ENCODE peak calls at places on chromosomes 11 and 22, in seven cellular contexts. G, V, H, L, M, I and A are unnamed samples.

GRCh38 chr11:28524098-28524497 is 415.9 kb downstream of the METTL15 start:
- DNase-seq in V (no peak), M (no peak), I (no peak), L (no peak), H (no peak), G (no peak), A (no peak)

GRCh38 chr11:111878385-111878765 is 590 bp downstream of the FDXACB1 start:
- DNase-seq in I (no peak), M (no peak), V (no peak), H (no peak), L (no peak), G (peak; percentile 3), A (no peak)

GRCh38 chr22:44616882-44617655 is 84.9 kb upstream of the PRR5 start:
- DNase-seq in H (no peak), M (no peak), G (no peak), L (no peak), V (no peak), I (peak; percentile 49), A (no peak)

GRCh38 chr11:57905439-57905838 is 118.2 kb upstream of the OR9Q1 start:
- DNase-seq in V (no peak), M (no peak), L (no peak), I (no peak), H (no peak), G (no peak), A (no peak)

GRCh38 chr11:118497831-118498230 is 29.4 kb upstream of the TTC36 start:
- DNase-seq in V (no peak), I (no peak), G (no peak), M (no peak), H (no peak), L (peak; percentile 18), A (peak; percentile 15)

GRCh38 chr11:128341280-128341679 is 246.1 kb downstream of the ETS1 start:
- DNase-seq in M (no peak), G (no peak), V (no peak), L (no peak), I (peak; percentile 35), H (no peak), A (no peak)

GRCh38 chr11:2194877-2195755 is 23.5 kb upstream of the TH start:
- DNase-seq in L (no peak), V (no peak), M (no peak), G (no peak), H (peak; percentile 26), I (no peak), A (no peak)

GRCh38 chr11:113114452-113115027 is 153.3 kb downstream of the NCAM1 start:
- DNase-seq in H (no peak), G (no peak), M (no peak), I (peak; percentile 49), V (no peak), L (peak; percentile 20), A (peak; percentile 7)

GRCh38 chr11:111046291-111046690 is 199.2 kb upstream of the POU2AF2 start:
- DNase-seq in L (peak; percentile 51), M (no peak), H (no peak), V (no peak), I (no peak), G (no peak), A (no peak)

GRCh38 chr11:123577081-123577598 is 77.3 kb downstream of the SCN3B start:
- DNase-seq in M (no peak), L (no peak), H (peak; percentile 66), I (peak; percentile 60), G (peak; percentile 15), V (peak; percentile 60), A (no peak)

GRCh38 chr11:7892751-7893356 is 38.2 kb downstream of the OR10A6 start:
- DNase-seq in L (peak; percentile 43), V (no peak), G (peak; percentile 22), H (no peak), M (peak; percentile 50), I (no peak), A (no peak)

GRCh38 chr11:101003468-101003867 is 126.1 kb downstream of the PGR start:
- DNase-seq in H (no peak), I (no peak), M (no peak), L (no peak), G (peak; percentile 18), V (no peak), A (no peak)

GRCh38 chr11:12235945-12236743 is 125.8 kb downstream of the MICAL2 start:
- DNase-seq in G (peak; percentile 32), M (peak; percentile 43), I (no peak), L (peak; percentile 98), V (no peak), H (peak; percentile 41), A (no peak)

GRCh38 chr11:76159983-76160661 is 46.2 kb downstream of the WNT11 start:
- DNase-seq in H (no peak), L (no peak), I (no peak), G (no peak), M (no peak), V (no peak), A (no peak)

GRCh38 chr11:66951135-66951534 is 7.0 kb downstream of the PC start:
- DNase-seq in I (no peak), M (no peak), G (no peak), L (no peak), H (no peak), V (no peak), A (no peak)

GRCh38 chr22:23431337-23432072 is 148.6 kb downstream of the IGLL1 start:
- DNase-seq in G (no peak), L (no peak), I (no peak), V (no peak), M (no peak), H (no peak), A (no peak)

GRCh38 chr11:18698341-18699268 is at the start of gene TMEM86A:
- DNase-seq in L (no peak), G (peak; percentile 59), I (peak; percentile 94), V (peak; percentile 87), M (no peak), H (peak; percentile 94), A (no peak)

GRCh38 chr11:133342453-133342852 is 189.8 kb downstream of the OPCML start:
- DNase-seq in H (no peak), G (no peak), L (no peak), M (no peak), V (no peak), I (no peak), A (no peak)

GRCh38 chr11:133343951-133344350 is 188.3 kb downstream of the OPCML start:
- DNase-seq in V (no peak), M (no peak), H (no peak), I (no peak), L (peak; percentile 22), G (no peak), A (no peak)

GRCh38 chr11:133339495-133340140 is 192.7 kb downstream of the OPCML start:
- DNase-seq in M (no peak), I (no peak), H (no peak), L (peak; percentile 31), G (no peak), V (no peak), A (no peak)

GRCh38 chr11:133338588-133338987 is 193.7 kb downstream of the OPCML start:
- DNase-seq in G (no peak), M (no peak), L (no peak), I (no peak), H (no peak), V (no peak), A (no peak)

GRCh38 chr11:133337905-133338536 is 194.3 kb downstream of the OPCML start:
- DNase-seq in M (no peak), G (no peak), I (no peak), V (no peak), L (no peak), H (no peak), A (no peak)
- TF ChIP-seq CTCF in M (no peak), G (no peak), I (no peak), V (no peak), L (no peak), H (no peak), A (no peak)

GRCh38 chr22:30555282-30556210 is 9.0 kb upstream of the SEC14L6 start:
- DNase-seq in V (no peak), I (no peak), H (no peak), M (no peak), G (no peak), L (no peak), A (no peak)

GRCh38 chr22:30559889-30560288 is 13.3 kb upstream of the SEC14L6 start:
- DNase-seq in G (no peak), H (no peak), L (no peak), V (no peak), I (no peak), M (no peak), A (no peak)

GRCh38 chr22:30553971-30554370 is 7.4 kb upstream of the SEC14L6 start:
- DNase-seq in V (no peak), I (no peak), M (no peak), L (no peak), G (no peak), H (no peak), A (no peak)

GRCh38 chr22:30557243-30557642 is 10.7 kb upstream of the SEC14L6 start:
- DNase-seq in H (no peak), L (no peak), M (no peak), I (no peak), G (no peak), V (no peak), A (no peak)

DNA sequence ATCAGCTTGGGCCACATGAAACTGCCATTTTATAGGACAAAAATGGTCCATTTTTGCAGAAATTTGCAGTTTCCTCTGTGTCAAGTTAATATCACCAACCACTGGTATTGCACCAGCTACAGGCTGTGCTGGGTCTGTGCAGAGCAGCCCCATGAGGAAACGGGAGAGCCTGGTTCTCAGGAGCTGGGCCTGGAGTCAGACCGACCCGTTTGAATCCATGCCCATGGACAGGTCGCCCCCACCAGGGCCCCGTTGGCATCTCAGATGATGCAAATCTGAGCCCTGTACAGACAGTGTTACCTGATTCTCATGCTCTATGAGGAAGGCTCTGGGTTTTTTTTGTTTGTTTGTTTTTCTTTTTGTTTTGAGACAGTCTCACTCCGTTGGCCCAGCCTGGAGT is 9.8 kb upstream of the SEC14L6 start:
- DNase-seq in L (no peak), I (no peak), G (no peak), M (no peak), H (no peak), V (no peak), A (no peak)
- TF ChIP-seq CTCF in L (no peak), I (no peak), G (peak; percentile 16), M (no peak), H (no peak), V (no peak), A (peak; percentile 22)

GRCh38 chr22:43228330-43228729 is 41.4 kb upstream of the TTLL12 start:
- DNase-seq in I (no peak), L (no peak), M (no peak), G (peak; percentile 10), V (no peak), H (no peak), A (no peak)
- TF ChIP-seq CTCF in I (peak; percentile 31), L (peak; percentile 43), M (peak; percentile 30), G (peak; percentile 75), V (no peak), H (peak; percentile 13), A (peak; percentile 64)

GRCh38 chr22:30175743-30176288 is 70.7 kb downstream of the LIF start:
- DNase-seq in G (no peak), H (no peak), L (no peak), I (no peak), V (no peak), M (no peak), A (no peak)

GRCh38 chr22:30176431-30176830 is 70.1 kb downstream of the LIF start:
- DNase-seq in M (no peak), G (no peak), H (no peak), L (no peak), V (no peak), I (no peak), A (no peak)

GRCh38 chr22:30181459-30182353 is 64.9 kb downstream of the LIF start:
- DNase-seq in V (no peak), I (no peak), G (no peak), M (no peak), H (no peak), L (no peak), A (no peak)

GRCh38 chr22:30180616-30181015 is 65.9 kb downstream of the LIF start:
- DNase-seq in I (no peak), H (no peak), M (no peak), G (no peak), L (no peak), V (no peak), A (no peak)

GRCh38 chr22:30178180-30179126 is 68.1 kb downstream of the LIF start:
- DNase-seq in V (no peak), I (no peak), M (no peak), L (no peak), G (peak; percentile 18), H (no peak), A (no peak)
- TF ChIP-seq CTCF in V (no peak), I (no peak), M (peak; percentile 7), L (peak; percentile 24), G (peak; percentile 21), H (no peak), A (peak; percentile 25)